ENCODE peak calls at places on chromosomes 12 and 14, in five cellular contexts. E is GM20000, G is omental fat pad, D is amygdala, M is occipital lobe. J is an unnamed sample.

GRCh38 chr12:45655186-45655585 is 74.3 kb upstream of the ARID2 start:
- DNase-seq in G (no peak), D (no peak), E (no peak), M (no peak), J (no peak)

GRCh38 chr12:102504871-102505270 is 24.5 kb upstream of the IGF1 start:
- DNase-seq in G (no peak), M (no peak), E (no peak), D (no peak), J (no peak)

GRCh38 chr12:113066806-113067400 is 10.4 kb downstream of the DTX1 start:
- DNase-seq in E (no peak), D (peak; percentile 23), G (no peak), M (peak; percentile 29), J (peak; percentile 23)

GRCh38 chr12:10716704-10717315 is 6.3 kb downstream of the YBX3 start:
- DNase-seq in G (peak; percentile 69), M (no peak), E (no peak), D (peak; percentile 14), J (no peak)

GRCh38 chr12:129245769-129246168 is 392.5 kb downstream of the GLT1D1 start:
- DNase-seq in G (no peak), M (no peak), E (no peak), D (no peak), J (no peak)

GRCh38 chr14:66359500-66359899 is 126.7 kb upstream of the CCDC196 start:
- DNase-seq in M (no peak), E (peak; percentile 37), D (no peak), G (no peak), J (no peak)

GRCh38 chr12:130185455-130186100 is 23.3 kb downstream of the FZD10 start:
- DNase-seq in E (no peak), G (no peak), D (no peak), M (no peak), J (no peak)

GRCh38 chr12:31591308-31591901 is 469 bp upstream of the DENND5B start:
- DNase-seq in M (peak; percentile 21), D (peak; percentile 69), E (peak; percentile 50), G (no peak), J (no peak)

GRCh38 chr12:7092229-7092985 is at the start of gene C1R:
- DNase-seq in G (peak; percentile 72), E (peak; percentile 80), M (peak; percentile 24), D (peak; percentile 28), J (peak; percentile 56)

GRCh38 chr12:74415633-74416032 is 122.0 kb upstream of the ATXN7L3B start:
- DNase-seq in M (no peak), D (no peak), G (no peak), E (no peak), J (no peak)

GRCh38 chr12:108063192-108063591 is 65.9 kb upstream of the WSCD2 start:
- DNase-seq in M (no peak), D (no peak), G (no peak), E (no peak), J (no peak)

GRCh38 chr12:122190842-122191668 is 8.1 kb downstream of the LRRC43 start:
- DNase-seq in D (no peak), G (no peak), E (peak; percentile 88), M (no peak), J (peak; percentile 59)

GRCh38 chr12:10771132-10771733 is 31.2 kb downstream of the TAS2R7 start:
- DNase-seq in M (no peak), D (no peak), G (no peak), E (peak; percentile 9), J (no peak)

GRCh38 chr12:95726903-95727302 is 63.7 kb downstream of the NTN4 start:
- DNase-seq in E (no peak), G (no peak), M (no peak), D (no peak), J (no peak)

GRCh38 chr12:71392521-71393145 is 47.0 kb upstream of the LGR5 start:
- DNase-seq in M (no peak), E (peak; percentile 63), G (no peak), D (no peak), J (no peak)

GRCh38 chr12:89655851-89656250 is 52.8 kb downstream of the ATP2B1 start:
- DNase-seq in E (no peak), D (no peak), M (no peak), G (no peak), J (no peak)

GRCh38 chr12:32515137-32515860 is 115.9 kb downstream of the FGD4 start:
- DNase-seq in E (no peak), M (no peak), G (no peak), D (no peak), J (no peak)

GRCh38 chr12:53505086-53505485 is 2.2 kb downstream of the NPFF start:
- DNase-seq in M (peak; percentile 46), D (no peak), E (no peak), G (no peak), J (peak; percentile 59)

GRCh38 chr12:102757874-102758244 is 159.2 kb downstream of the PAH start:
- DNase-seq in D (no peak), M (no peak), G (no peak), E (no peak), J (no peak)

GRCh38 chr12:74563927-74564326 is 26.3 kb downstream of the ATXN7L3B start:
- DNase-seq in D (no peak), E (no peak), M (no peak), G (no peak), J (no peak)

GRCh38 chr14:101781240-101782061 is 19.9 kb downstream of the PPP2R5C start:
- DNase-seq in G (no peak), M (no peak), E (no peak), D (no peak), J (no peak)

GRCh38 chr14:80415636-80416035 is 204.3 kb upstream of the DIO2 start:
- DNase-seq in E (no peak), D (no peak), G (no peak), M (no peak), J (no peak)

GRCh38 chr12:73935817-73936216 is 601.8 kb upstream of the ATXN7L3B start:
- DNase-seq in G (no peak), D (no peak), M (no peak), E (no peak), J (no peak)

GRCh38 chr12:124993568-124994434 is at the start of gene BRI3BP:
- DNase-seq in E (peak; percentile 89), M (peak; percentile 32), D (peak; percentile 4), G (no peak), J (peak; percentile 78)

GRCh38 chr12:55659486-55660385 is 23.0 kb downstream of the OR10P1 start:
- DNase-seq in E (no peak), M (no peak), G (no peak), D (no peak), J (peak; percentile 24)

GRCh38 chr12:41011939-41012338 is 176.2 kb upstream of the PDZRN4 start:
- DNase-seq in M (no peak), E (no peak), G (no peak), D (no peak), J (no peak)

GRCh38 chr12:57574795-57575194 is 16.2 kb upstream of the PIP4K2C start:
- DNase-seq in D (no peak), E (no peak), G (no peak), M (no peak), J (no peak)

GRCh38 chr14:50736932-50737419 is 68.9 kb upstream of the SAV1 start:
- DNase-seq in G (no peak), D (no peak), M (no peak), E (peak; percentile 72), J (no peak)

J was measured in head of caudate nucleus.